ENCODE peak calls at places on chromosomes 16 and 17, in four cellular contexts. N, T, Q and A are unnamed samples.

GRCh38 chr17:78422872-78423588 is 44.6 kb downstream of the PGS1 start:
- DNase-seq in T (no peak), Q (no peak), N (no peak), A (no peak)

GRCh38 chr17:70274255-70274654 is 104.9 kb downstream of the KCNJ2 start:
- DNase-seq in T (no peak), Q (no peak), N (peak; percentile 23), A (no peak)

GRCh38 chr16:49835116-49835880 is 20.6 kb downstream of the ZNF423 start:
- DNase-seq in Q (peak; percentile 72), T (no peak), N (peak; percentile 87), A (no peak)

GRCh38 chr17:4172356-4172755 is 29.4 kb downstream of the CYB5D2 start:
- DNase-seq in Q (peak; percentile 17), T (no peak), N (peak; percentile 55), A (peak; percentile 52)

GRCh38 chr16:21599994-21600773 is 807 bp downstream of the METTL9 start:
- DNase-seq in N (peak; percentile 75), Q (peak; percentile 70), T (no peak), A (no peak)

GRCh38 chr17:32928527-32929287 is 754 bp downstream of the TMEM98 start:
- DNase-seq in T (no peak), Q (no peak), N (peak; percentile 83), A (no peak)

GRCh38 chr17:82542439-82542838 is 22.9 kb downstream of the FOXK2 start:
- DNase-seq in T (no peak), N (peak; percentile 37), Q (no peak), A (no peak)

GRCh38 chr17:14355556-14355955 is 54.7 kb downstream of the HS3ST3B1 start:
- DNase-seq in N (no peak), Q (no peak), T (no peak), A (no peak)

GRCh38 chr17:65698381-65699061 is 137.1 kb upstream of the AXIN2 start:
- DNase-seq in N (peak; percentile 21), T (no peak), Q (no peak), A (no peak)

GRCh38 chr16:3856367-3857141 is 24.0 kb downstream of the CREBBP start:
- DNase-seq in T (no peak), Q (no peak), N (no peak), A (no peak)

GRCh38 chr16:86964846-86965245 is 352.3 kb downstream of the C16orf95 start:
- DNase-seq in N (peak; percentile 51), Q (peak; percentile 58), T (no peak), A (no peak)

GRCh38 chr17:31511583-31511982 is 120.1 kb downstream of the RAB11FIP4 start:
- DNase-seq in Q (no peak), T (no peak), N (peak; percentile 19), A (no peak)

GRCh38 chr16:80759419-80760162 is 44.8 kb downstream of the CDYL2 start:
- DNase-seq in T (no peak), Q (no peak), N (no peak), A (no peak)

GRCh38 chr16:54576776-54577175 is 290.2 kb upstream of the IRX3 start:
- DNase-seq in T (no peak), Q (no peak), N (no peak), A (no peak)

GRCh38 chr16:10255728-10256127 is 73.5 kb upstream of the GRIN2A start:
- DNase-seq in N (no peak), T (no peak), Q (no peak), A (no peak)

GRCh38 chr17:81858967-81859905 is 1.1 kb downstream of the P4HB start:
- DNase-seq in Q (peak; percentile 69), T (no peak), N (peak; percentile 86), A (no peak)

GRCh38 chr17:15966879-15967248 is 21.9 kb downstream of the ADORA2B start:
- DNase-seq in T (peak; percentile 84), N (no peak), Q (peak; percentile 71), A (no peak)

GRCh38 chr16:50499254-50499653 is 48.9 kb upstream of the NKD1 start:
- DNase-seq in Q (no peak), N (no peak), T (no peak), A (no peak)

GRCh38 chr17:77375917-77376651 is 235.3 kb downstream of the SEC14L1 start:
- DNase-seq in T (peak; percentile 86), N (peak; percentile 99), Q (no peak), A (no peak)

GRCh38 chr16:24753437-24753836 is 24.0 kb downstream of the TNRC6A start:
- DNase-seq in N (no peak), Q (no peak), T (no peak), A (no peak)

GRCh38 chr17:83180996-83181481 is 101.6 kb downstream of the METRNL start:
- DNase-seq in Q (no peak), N (peak; percentile 67), T (no peak), A (no peak)

GRCh38 chr17:40809721-40810421 is 10.1 kb upstream of the KRT28 start:
- DNase-seq in N (no peak), Q (no peak), T (no peak), A (no peak)

GRCh38 chr16:3175157-3176153 is 12.5 kb upstream of the OR1F1 start:
- DNase-seq in N (peak; percentile 90), Q (peak; percentile 53), T (no peak), A (no peak)

GRCh38 chr17:31067699-31068184 is 27.0 kb upstream of the NF1 start:
- DNase-seq in Q (no peak), T (no peak), N (peak; percentile 79), A (no peak)

GRCh38 chr16:57318240-57318970 is 33.9 kb upstream of the PLLP start:
- DNase-seq in N (peak; percentile 13), T (no peak), Q (no peak), A (no peak)

GRCh38 chr16:13931845-13932244 is 11.9 kb downstream of the ERCC4 start:
- DNase-seq in N (no peak), Q (no peak), T (no peak), A (no peak)

GRCh38 chr17:28705728-28706334 is 5.9 kb downstream of the PROCA1 start:
- DNase-seq in N (peak; percentile 72), Q (no peak), T (no peak), A (no peak)

GRCh38 chr16:84848991-84849634 is 29.3 kb downstream of the CRISPLD2 start:
- DNase-seq in T (no peak), Q (no peak), N (no peak), A (no peak)
- TF ChIP-seq CTCF in T (no peak), Q (no peak), N (no peak), A (no peak)

GRCh38 chr17:17216776-17217175 is 10.6 kb upstream of the PLD6 start:
- DNase-seq in N (peak; percentile 73), T (no peak), Q (no peak), A (no peak)
- TF ChIP-seq CTCF in N (no peak), T (no peak), Q (no peak), A (peak; percentile 23)

GRCh38 chr17:49703557-49704277 is 4.0 kb downstream of the SLC35B1 start:
- DNase-seq in T (no peak), N (peak; percentile 78), Q (no peak), A (no peak)

GRCh38 chr17:49705254-49705653 is 2.5 kb downstream of the SLC35B1 start:
- DNase-seq in N (no peak), T (no peak), Q (no peak), A (no peak)

GRCh38 chr17:49707608-49708514 is at the start of gene SLC35B1:
- DNase-seq in Q (peak; percentile 99), T (peak; percentile 99), N (peak; percentile 98), A (peak; percentile 99)

GRCh38 chr17:49707246-49707607 is 537 bp downstream of the SLC35B1 start:
- DNase-seq in N (no peak), T (no peak), Q (no peak), A (no peak)

GRCh38 chr17:49708515-49709161 is 874 bp upstream of the SLC35B1 start:
- DNase-seq in N (no peak), T (no peak), Q (no peak), A (no peak)
- TF ChIP-seq CTCF in N (peak; percentile 8), T (no peak), Q (no peak), A (peak; percentile 60)

DNA sequence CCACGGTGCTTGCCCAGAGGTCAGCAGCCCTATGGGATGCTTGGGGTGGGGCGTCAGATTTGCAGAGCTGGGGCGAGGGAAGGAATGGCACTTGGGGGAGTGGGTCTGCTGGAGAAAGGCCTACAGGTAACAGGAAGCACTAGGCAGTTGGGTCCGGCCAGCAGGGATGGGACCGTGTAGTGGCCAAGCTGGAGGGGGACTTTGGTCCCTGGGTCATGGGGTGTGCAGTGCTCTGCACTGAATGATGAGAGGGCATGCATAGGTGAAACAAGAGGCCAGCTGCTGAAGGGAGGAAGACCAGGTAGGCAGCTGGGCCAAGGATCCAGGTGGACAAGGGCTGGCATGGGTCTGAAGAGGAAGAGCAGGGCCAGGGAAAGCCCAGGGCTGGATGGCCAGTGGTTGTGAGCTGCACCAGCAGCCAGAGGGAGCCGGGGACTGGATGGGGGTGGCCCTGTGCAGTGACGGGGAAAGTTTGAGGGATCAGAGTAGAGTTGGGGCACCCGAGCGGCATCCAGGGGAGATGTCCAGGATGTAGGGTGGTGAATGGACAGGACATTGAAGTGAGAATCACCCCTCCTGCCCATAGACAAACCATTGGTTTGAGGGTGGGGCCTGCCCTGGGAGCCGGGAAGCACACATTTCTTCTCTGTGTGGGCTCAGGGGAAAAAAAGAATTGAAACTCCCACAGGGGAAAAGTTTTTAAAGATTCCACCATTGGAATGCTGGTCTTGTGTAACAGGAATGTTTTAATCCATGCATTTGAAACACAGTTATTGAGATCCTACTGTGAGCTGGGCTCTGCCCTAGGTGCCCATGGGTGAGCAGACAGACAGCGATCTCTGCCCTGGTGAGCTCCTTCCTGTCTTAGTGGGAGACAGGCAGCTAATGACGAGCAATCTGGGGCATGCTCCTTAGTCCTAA is 25.1 kb downstream of the RAI1 start:
- DNase-seq in N (peak; percentile 95), T (no peak), Q (no peak), A (no peak)
- TF ChIP-seq CTCF in N (no peak), T (no peak), Q (no peak), A (peak; percentile 60)